ENCODE peak calls at places on chromosome X, in six cellular contexts. R, D, N, J, Y and C are unnamed samples.

GRCh38 chrX:19864736-19865135 is 22.7 kb downstream of the SH3KBP1 start:
- DNase-seq in R (no peak), D (no peak), N (no peak), Y (no peak), J (no peak), C (no peak)

GRCh38 chrX:66008403-66008970 is 31.4 kb downstream of the VSIG4 start:
- DNase-seq in J (no peak), R (no peak), N (no peak), D (no peak), Y (no peak), C (no peak)

GRCh38 chrX:20309796-20310195 is 43.1 kb upstream of the RPS6KA3 start:
- DNase-seq in D (peak; percentile 37), J (no peak), R (no peak), Y (no peak), N (no peak), C (no peak)

GRCh38 chrX:44343412-44343942 is at the start of gene EFHC2:
- DNase-seq in J (peak; percentile 46), D (peak; percentile 68), Y (peak; percentile 24), R (peak; percentile 7), N (no peak), C (peak; percentile 56)

GRCh38 chrX:82748901-82749505 is 759.1 kb upstream of the POU3F4 start:
- DNase-seq in R (no peak), Y (peak; percentile 57), N (no peak), D (peak; percentile 0), J (no peak), C (peak; percentile 1)

GRCh38 chrX:80334583-80334982 is 85.7 kb upstream of the TENT5D start:
- DNase-seq in J (peak; percentile 1), R (no peak), Y (no peak), D (no peak), N (no peak), C (no peak)

GRCh38 chrX:3362956-3363355 is 16.5 kb upstream of the MXRA5 start:
- DNase-seq in R (no peak), D (no peak), J (no peak), Y (no peak), N (no peak), C (no peak)

GRCh38 chrX:49163555-49164419 is 1.2 kb downstream of the MAGIX start:
- DNase-seq in N (peak; percentile 42), Y (peak; percentile 88), J (peak; percentile 88), D (peak; percentile 81), R (peak; percentile 73), C (peak; percentile 91)

GRCh38 chrX:42269186-42269585 is 345.8 kb upstream of the CASK start:
- DNase-seq in J (no peak), N (peak; percentile 40), R (no peak), Y (peak; percentile 54), D (peak; percentile 34), C (no peak)

GRCh38 chrX:115023139-115023538 is 5.7 kb upstream of the IL13RA2 start:
- DNase-seq in D (peak; percentile 78), Y (peak; percentile 93), R (no peak), N (peak; percentile 87), J (no peak), C (no peak)

GRCh38 chrX:40484408-40485091 is 96.2 kb upstream of the ATP6AP2 start:
- DNase-seq in R (no peak), J (no peak), Y (no peak), D (no peak), N (no peak), C (peak; percentile 13)

GRCh38 chrX:107324493-107325310 is 118.3 kb downstream of the DNAAF6 start:
- DNase-seq in R (peak; percentile 25), J (peak; percentile 89), N (no peak), Y (peak; percentile 6), D (peak; percentile 45), C (peak; percentile 82)

GRCh38 chrX:108439434-108439883 is at the start of gene COL4A5:
- DNase-seq in J (peak; percentile 87), Y (peak; percentile 90), N (peak; percentile 79), R (peak; percentile 69), D (peak; percentile 79), C (peak; percentile 85)

GRCh38 chrX:129544780-129545179 is 4.7 kb downstream of the OCRL start:
- DNase-seq in N (no peak), R (no peak), D (no peak), J (no peak), Y (no peak), C (no peak)

GRCh38 chrX:72659726-72660125 is 54.4 kb downstream of the PHKA1 start:
- DNase-seq in Y (no peak), D (no peak), J (no peak), R (no peak), N (no peak), C (no peak)

GRCh38 chrX:15674514-15674898 is 9.9 kb upstream of the CLTRN start:
- DNase-seq in J (peak; percentile 92), D (peak; percentile 94), R (peak; percentile 91), Y (peak; percentile 94), N (peak; percentile 86), C (peak; percentile 86)

GRCh38 chrX:47232803-47233332 is at the start of gene USP11:
- DNase-seq in J (peak; percentile 83), Y (peak; percentile 17), R (no peak), N (no peak), D (peak; percentile 57), C (peak; percentile 64)

GRCh38 chrX:10450959-10451355 is 169.4 kb downstream of the MID1 start:
- DNase-seq in D (peak; percentile 26), Y (no peak), N (no peak), R (no peak), J (no peak), C (no peak)

GRCh38 chrX:102950908-102951866 is 14.1 kb downstream of the RAB40AL start:
- DNase-seq in N (no peak), Y (peak; percentile 81), J (peak; percentile 58), R (peak; percentile 47), D (peak; percentile 38), C (peak; percentile 60)

GRCh38 chrX:31228909-31229308 is 157.1 kb upstream of the FTHL17 start:
- DNase-seq in R (no peak), Y (no peak), N (no peak), J (no peak), D (no peak), C (no peak)

DNA sequence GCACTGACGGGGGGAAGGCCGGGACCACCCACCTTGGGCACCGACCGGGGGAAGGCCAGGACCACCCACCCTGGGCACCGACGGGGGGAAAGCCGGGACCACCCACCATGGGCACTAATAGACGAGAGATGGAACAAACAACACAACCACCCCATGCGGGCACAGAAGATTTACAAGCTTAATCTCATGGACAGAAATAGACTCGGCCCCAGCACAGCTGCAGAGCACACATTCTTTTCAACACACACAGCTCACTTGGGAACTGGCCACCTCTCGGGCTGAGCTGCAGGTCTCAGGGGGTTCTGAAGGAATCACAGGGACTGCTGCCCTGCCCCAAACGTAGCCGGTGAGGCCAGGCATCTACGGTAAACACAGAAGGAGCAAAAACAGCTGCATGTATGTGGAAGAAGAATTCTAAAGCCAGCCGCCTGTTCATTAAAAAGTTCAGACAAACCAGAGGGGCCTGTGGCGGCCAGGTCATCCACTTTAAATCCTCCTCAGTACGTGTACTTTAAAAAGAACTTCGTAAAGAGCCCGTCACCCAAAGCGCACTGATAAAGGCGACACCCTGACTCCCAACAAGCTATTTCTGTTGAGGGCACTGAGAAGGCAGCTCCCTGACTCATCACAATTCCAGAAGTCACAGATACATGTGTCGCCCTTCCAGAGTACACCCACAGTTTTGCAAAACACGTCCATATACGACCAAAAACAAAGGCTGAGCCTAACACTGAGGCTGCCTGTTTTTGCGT is 17.7 kb downstream of the PPP2R3B start:
- DNase-seq in N (no peak), R (no peak), Y (no peak), J (peak; percentile 72), D (peak; percentile 63), C (peak; percentile 53)
- H2AFZ ChIP-seq in N (no peak overlapping the region), R (no peak overlapping the region), Y (no peak overlapping the region), J (no peak overlapping the region), D (no peak overlapping the region), C (no peak overlapping the region)

DNA sequence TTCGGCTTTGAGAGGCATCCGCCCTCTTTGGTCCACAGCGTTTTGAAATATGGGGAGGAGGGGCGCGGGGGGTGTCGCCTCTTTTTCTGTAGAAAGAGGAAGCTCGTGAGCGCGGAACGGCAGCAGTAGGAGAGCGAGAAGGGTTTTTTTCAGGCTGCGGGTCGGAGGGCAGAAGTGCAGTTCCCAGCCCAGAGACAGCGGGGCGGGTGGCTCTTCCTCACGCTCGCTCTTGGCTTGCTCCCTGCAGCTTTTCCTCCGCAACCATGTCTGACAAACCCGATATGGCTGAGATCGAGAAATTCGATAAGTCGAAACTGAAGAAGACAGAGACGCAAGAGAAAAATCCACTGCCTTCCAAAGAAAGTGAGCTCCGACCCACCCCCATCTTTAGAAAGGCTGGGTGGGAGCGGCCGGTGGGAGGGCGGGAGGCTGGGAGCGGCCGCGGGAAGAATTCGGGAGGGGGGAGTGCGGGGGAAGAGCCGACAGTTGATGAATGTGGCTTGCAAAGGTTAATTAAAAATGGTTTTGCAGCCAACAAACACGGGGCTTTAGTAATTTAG is 1.2 kb downstream of the TMSB4X start:
- DNase-seq in R (peak; percentile 18), N (peak; percentile 49), Y (peak; percentile 43), J (peak; percentile 80), D (peak; percentile 60), C (peak; percentile 44)
- H3F3A ChIP-seq in R (peaks cover 23% of the 10 kb centered on the region), N (peaks cover 54% of the 10 kb centered on the region), Y (peaks cover 10% of the 10 kb centered on the region), J (peaks cover 44% of the 10 kb centered on the region), D (peaks cover 35% of the 10 kb centered on the region), C (no peaks in the 10 kb centered on the region)

GRCh38 chrX:140510306-140510676 is 5.4 kb upstream of the SOX3 start:
- DNase-seq in J (peak; percentile 4), R (no peak), Y (no peak), D (no peak), N (no peak), C (peak; percentile 45)

GRCh38 chrX:140507982-140508305 is 3.1 kb upstream of the SOX3 start:
- DNase-seq in J (peak; percentile 92), Y (peak; percentile 68), D (peak; percentile 60), N (no peak), R (no peak), C (peak; percentile 90)

GRCh38 chrX:140510895-140511295 is 6.0 kb upstream of the SOX3 start:
- DNase-seq in J (peak; percentile 58), N (no peak), D (no peak), Y (no peak), R (no peak), C (peak; percentile 39)

GRCh38 chrX:140508958-140509357 is 4.1 kb upstream of the SOX3 start:
- DNase-seq in Y (no peak), J (peak; percentile 36), R (no peak), N (no peak), D (no peak), C (no peak)

DNA sequence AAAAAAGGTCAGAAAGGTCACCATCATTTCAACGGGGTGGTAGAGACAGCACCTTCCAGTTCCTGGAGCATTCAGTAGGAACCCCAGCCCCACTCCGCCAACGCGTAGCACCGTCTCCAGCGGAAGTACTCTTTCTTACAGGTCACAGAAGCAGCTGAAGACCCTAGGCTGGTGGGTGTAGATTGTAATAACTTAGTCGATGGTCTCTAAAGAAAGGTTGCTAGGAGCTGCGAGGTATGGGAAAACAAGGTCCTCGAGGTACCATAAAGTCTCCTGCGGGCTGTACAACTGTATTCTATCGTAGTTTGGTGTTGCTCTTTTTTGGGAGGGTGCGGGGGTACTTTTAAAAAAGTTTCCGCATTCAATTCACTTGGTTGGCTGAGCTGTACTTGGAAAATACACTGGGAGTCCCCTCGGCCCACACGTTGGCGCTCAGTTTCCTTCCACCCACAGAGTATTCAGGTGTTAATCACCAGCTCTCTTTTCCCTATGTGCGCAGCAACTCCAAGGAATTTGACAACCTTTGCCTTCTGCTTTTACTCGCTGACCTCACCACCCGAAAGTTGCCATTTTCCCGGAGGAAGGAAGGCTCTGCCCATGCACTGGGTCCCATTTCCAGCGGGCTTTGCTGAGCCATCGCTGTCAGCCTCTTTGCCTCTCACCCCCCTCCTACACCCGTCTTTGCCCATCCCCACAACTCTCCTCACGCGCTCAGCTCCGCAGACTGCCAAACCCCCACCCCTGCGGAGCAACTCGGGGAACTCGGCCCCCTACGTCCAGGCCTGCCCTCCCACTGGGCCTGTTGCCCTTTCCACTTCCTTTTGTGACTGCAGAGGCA is 4.8 kb upstream of the SOX3 start:
- DNase-seq in R (no peak), D (no peak), Y (no peak), J (peak; percentile 24), N (no peak), C (peak; percentile 37)
- TF ChIP-seq EZH2 in R (no peak), D (no peak), Y (no peak), J (no peak), N (no peak), C (no peak)

GRCh38 chrX:17369294-17369693 is 5.7 kb upstream of the NHS start:
- DNase-seq in J (no peak), D (no peak), N (no peak), R (no peak), Y (no peak), C (no peak)
- H2AFZ ChIP-seq in J (no peak overlapping the region), D (no peak overlapping the region), N (no peak overlapping the region), R (no peak overlapping the region), Y (no peak overlapping the region), C (peak overlapping the region; percentile 84)